ENCODE peak calls at places on chromosomes 2 and 18, in ten cellular contexts. O, C, N, Q, F, H, P, X, G and U are unnamed samples.

GRCh38 chr2:137249463-137249862 is 484.1 kb downstream of the THSD7B start:
- DNase-seq in X (no peak), F (no peak), P (no peak), O (no peak), Q (no peak), C (no peak), N (no peak), G (no peak), H (no peak), U (no peak)

GRCh38 chr18:75003089-75003488 is 205.8 kb downstream of the PTGR3 start:
- DNase-seq in Q (no peak), F (peak), P (no peak), G (no peak), C (no peak), O (no peak), X (no peak), N (no peak), H (no peak), U (no peak)

GRCh38 chr2:109318150-109318948 is 189.3 kb downstream of the SH3RF3 start:
- DNase-seq in Q (no peak), O (peak), X (peak), G (no peak), N (peak), F (peak), P (peak), H (peak), C (peak), U (peak)

GRCh38 chr2:25257931-25258771 is 83.6 kb downstream of the DNMT3A start:
- DNase-seq in G (no peak), X (no peak), Q (no peak), F (no peak), P (no peak), O (no peak), N (no peak), H (no peak), C (peak), U (no peak)

GRCh38 chr2:202941771-202942170 is 29.7 kb downstream of the CARF start:
- DNase-seq in F (peak), N (no peak), P (peak), H (no peak), X (no peak), C (no peak), O (no peak), G (no peak), Q (no peak), U (peak)

GRCh38 chr2:23617817-23618216 is 232.8 kb downstream of the KLHL29 start:
- DNase-seq in F (no peak), G (no peak), O (no peak), C (peak), Q (no peak), P (no peak), H (peak), X (peak), N (no peak), U (no peak)

GRCh38 chr2:35428548-35428947 is 927.0 kb upstream of the CRIM1 start:
- DNase-seq in F (peak), P (peak), O (no peak), C (no peak), H (peak), Q (peak), G (no peak), X (peak), N (peak), U (no peak)

GRCh38 chr2:80002761-80003160 is 301.8 kb downstream of the LRRTM1 start:
- DNase-seq in X (no peak), H (no peak), P (no peak), N (no peak), C (no peak), G (no peak), Q (no peak), O (no peak), F (no peak), U (no peak)

GRCh38 chr2:203740741-203741363 is 34.4 kb downstream of the CD28 start:
- DNase-seq in G (no peak), X (no peak), C (no peak), O (no peak), N (no peak), P (peak), H (no peak), F (peak), Q (peak), U (peak)

GRCh38 chr18:59623456-59624383 is 73.5 kb downstream of the CCBE1 start:
- DNase-seq in O (no peak), G (no peak), N (no peak), F (peak), H (no peak), X (no peak), C (no peak), P (peak), Q (no peak), U (no peak)

GRCh38 chr2:36835125-36835524 is 131.2 kb downstream of the STRN start:
- DNase-seq in X (no peak), F (no peak), P (no peak), H (no peak), Q (no peak), G (no peak), N (no peak), C (no peak), O (no peak), U (no peak)

GRCh38 chr2:169690958-169691357 is 3.2 kb downstream of the CFAP210 start:
- DNase-seq in G (no peak), C (no peak), O (no peak), H (no peak), P (no peak), X (no peak), Q (no peak), N (no peak), F (no peak), U (no peak)

GRCh38 chr2:1907283-1907682 is 163.0 kb upstream of the PXDN start:
- DNase-seq in O (no peak), G (no peak), F (no peak), P (no peak), Q (no peak), H (no peak), X (no peak), C (no peak), N (no peak), U (no peak)

GRCh38 chr2:21841341-21841740 is 717.6 kb downstream of the TDRD15 start:
- DNase-seq in X (no peak), P (no peak), G (no peak), O (no peak), N (no peak), H (no peak), F (no peak), C (no peak), Q (no peak), U (no peak)

GRCh38 chr2:64918220-64918886 is 70.8 kb upstream of the SLC1A4 start:
- DNase-seq in G (no peak), H (no peak), N (no peak), X (no peak), C (no peak), F (no peak), O (no peak), P (no peak), Q (no peak), U (no peak)

GRCh38 chr2:5696351-5696740 is 4.2 kb downstream of the SOX11 start:
- DNase-seq in Q (peak), X (no peak), G (no peak), F (no peak), P (peak), H (no peak), C (no peak), N (no peak), O (peak), U (no peak)

GRCh38 chr2:168851674-168852320 is 38.4 kb downstream of the SPC25 start:
- DNase-seq in C (no peak), G (peak), F (peak), Q (no peak), H (peak), N (no peak), O (no peak), X (no peak), P (peak), U (peak)

GRCh38 chr2:236167297-236168109 is 683 bp downstream of the GBX2 start:
- DNase-seq in C (peak), P (peak), H (peak), X (no peak), N (peak), O (no peak), G (no peak), Q (no peak), F (peak), U (no peak)

GRCh38 chr2:74301262-74301661 is 42.0 kb downstream of the SLC4A5 start:
- DNase-seq in H (no peak), O (no peak), F (no peak), Q (no peak), C (no peak), G (no peak), P (no peak), X (no peak), N (no peak), U (no peak)

GRCh38 chr2:197985029-197985428 is 180.6 kb downstream of the PLCL1 start:
- DNase-seq in C (no peak), P (no peak), N (no peak), Q (no peak), F (no peak), G (no peak), O (no peak), X (no peak), H (no peak), U (no peak)

GRCh38 chr2:6986251-6986893 is 69.2 kb downstream of the RNF144A start:
- DNase-seq in P (peak), F (peak), N (peak), O (no peak), Q (no peak), G (no peak), H (no peak), C (no peak), X (no peak), U (no peak)

GRCh38 chr2:134137182-134137595 is 116.7 kb upstream of the MGAT5 start:
- DNase-seq in P (peak), H (no peak), Q (no peak), O (peak), N (no peak), F (peak), X (no peak), G (peak), C (no peak), U (no peak)

GRCh38 chr2:85165291-85165690 is 32.1 kb downstream of the TCF7L1 start:
- DNase-seq in G (no peak), P (no peak), Q (no peak), N (no peak), H (no peak), F (no peak), X (no peak), C (no peak), O (no peak), U (no peak)

GRCh38 chr18:78939105-78939504 is 40.5 kb upstream of the SALL3 start:
- DNase-seq in Q (no peak), O (no peak), G (no peak), N (no peak), C (no peak), P (no peak), X (no peak), F (no peak), H (no peak), U (no peak)

GRCh38 chr18:75538727-75539126 is 111.2 kb upstream of the SMIM21 start:
- DNase-seq in Q (no peak), P (peak), G (no peak), H (no peak), O (no peak), C (no peak), N (no peak), F (peak), X (no peak), U (peak)

GRCh38 chr18:3827236-3827635 is 377.3 kb downstream of the TGIF1 start:
- DNase-seq in X (no peak), C (no peak), O (no peak), N (no peak), F (no peak), P (no peak), H (no peak), G (no peak), Q (no peak), U (no peak)

GRCh38 chr2:233208382-233209116 is 42.9 kb upstream of the ATG16L1 start:
- DNase-seq in Q (no peak), O (no peak), G (no peak), P (no peak), F (no peak), C (no peak), X (no peak), H (peak), N (no peak), U (no peak)

GRCh38 chr2:186695081-186695756 is 1.4 kb downstream of the FAM171B start:
- DNase-seq in C (no peak), F (peak), O (no peak), Q (no peak), G (no peak), X (no peak), H (no peak), P (peak), N (no peak), U (no peak)

DNA sequence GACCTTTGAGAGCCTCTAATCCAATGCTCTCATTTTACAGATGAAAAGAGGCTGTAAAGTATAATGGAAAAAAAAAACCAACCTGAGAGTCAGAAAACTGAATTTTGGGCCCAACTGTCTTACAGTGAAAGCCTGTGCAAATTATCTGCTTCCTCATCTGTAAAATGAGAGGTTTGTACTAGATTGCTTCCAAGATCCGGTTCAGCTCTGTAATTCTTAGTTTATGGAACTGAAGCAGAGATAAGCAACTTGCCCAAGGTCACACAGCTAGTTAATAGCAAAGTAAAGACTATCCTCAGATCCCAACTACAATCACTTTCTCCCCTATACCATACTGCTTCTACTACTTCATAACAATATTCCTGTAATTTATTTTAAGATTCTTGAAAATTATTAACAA is 6.3 kb downstream of the TLK1 start:
- DNase-seq in N (no peak), Q (peak), C (no peak), G (no peak), O (no peak), X (no peak), P (no peak), F (no peak), H (no peak), U (no peak)
- H3K4me3 ChIP-seq in N (no peak), Q (peak), C (no peak), G (no peak), O (no peak), X (no peak), P (no peak), F (no peak), H (no peak), U (no peak)

DNA sequence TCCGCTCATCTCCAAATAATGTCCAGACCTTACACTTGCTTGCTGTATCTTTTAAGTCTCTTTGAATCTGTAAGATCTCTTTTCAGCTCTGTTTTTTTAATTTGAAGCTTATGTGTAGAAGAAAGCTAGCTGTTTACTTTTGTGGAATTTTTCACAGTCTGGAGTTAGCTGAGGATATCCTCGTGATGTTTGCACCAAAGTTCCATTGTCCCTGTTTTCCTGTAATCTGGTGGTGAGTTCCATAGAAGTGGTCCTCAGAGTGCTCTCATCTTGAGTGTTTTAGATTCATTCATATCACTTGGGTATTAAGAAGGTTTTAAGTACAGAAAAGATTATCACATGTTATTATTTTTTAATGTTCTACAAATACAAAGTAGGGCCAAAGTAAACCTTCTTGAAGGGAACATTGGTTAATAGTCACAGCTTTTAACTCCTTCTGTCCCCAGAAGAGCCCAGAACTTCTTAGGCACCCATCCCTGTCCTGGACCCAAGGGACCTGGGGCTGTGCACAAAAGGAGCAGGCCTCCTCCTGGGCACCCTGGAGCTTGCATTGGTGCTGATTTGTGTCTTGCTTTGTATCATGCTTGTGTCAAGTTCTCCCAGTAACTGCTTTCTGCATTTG is 15.0 kb downstream of the MLPH start:
- DNase-seq in G (no peak), P (no peak), F (no peak), O (no peak), H (no peak), X (no peak), C (no peak), N (no peak), Q (no peak), U (no peak)
- H3K4me3 ChIP-seq in G (no peak), P (no peak), F (no peak), O (no peak), H (no peak), X (no peak), C (no peak), N (no peak), Q (no peak), U (no peak)

GRCh38 chr2:190185380-190185779 is 122.9 kb upstream of the MSTN start:
- DNase-seq in O (no peak), F (no peak), G (no peak), Q (no peak), N (no peak), H (no peak), C (no peak), P (no peak), X (peak), U (no peak)

GRCh38 chr2:190188289-190188688 is 125.8 kb upstream of the MSTN start:
- DNase-seq in X (no peak), P (no peak), H (no peak), C (no peak), O (no peak), F (no peak), Q (no peak), G (no peak), N (no peak), U (no peak)

GRCh38 chr2:190186238-190186637 is 123.7 kb upstream of the MSTN start:
- DNase-seq in X (no peak), N (no peak), H (no peak), G (no peak), Q (no peak), F (no peak), O (no peak), P (no peak), C (no peak), U (no peak)

GRCh38 chr2:190190507-190190906 is 128.0 kb upstream of the MSTN start:
- DNase-seq in O (no peak), X (no peak), C (no peak), F (no peak), Q (no peak), H (no peak), N (no peak), G (no peak), P (peak), U (no peak)
- H3K4me3 ChIP-seq in O (no peak), X (no peak), C (no peak), F (no peak), Q (no peak), H (no peak), N (no peak), G (no peak), P (no peak), U (no peak)

GRCh38 chr2:144774786-144775185 is 254.9 kb upstream of the ZEB2 start:
- DNase-seq in G (no peak), X (no peak), C (no peak), Q (no peak), H (no peak), P (no peak), O (no peak), N (no peak), F (no peak), U (no peak)

GRCh38 chr2:144780983-144781382 is 261.1 kb upstream of the ZEB2 start:
- DNase-seq in P (no peak), N (no peak), G (no peak), O (no peak), C (no peak), F (no peak), H (no peak), X (no peak), Q (no peak), U (no peak)

GRCh38 chr2:144771348-144771747 is 251.4 kb upstream of the ZEB2 start:
- DNase-seq in Q (no peak), P (no peak), N (no peak), F (no peak), H (no peak), X (no peak), C (no peak), G (no peak), O (no peak), U (no peak)

GRCh38 chr2:144776766-144777165 is 256.8 kb upstream of the ZEB2 start:
- DNase-seq in X (no peak), P (peak), H (no peak), N (no peak), O (no peak), Q (no peak), F (no peak), C (no peak), G (no peak), U (peak)
- H3K4me3 ChIP-seq in X (no peak), P (no peak), H (no peak), N (no peak), O (no peak), Q (no peak), F (no peak), C (no peak), G (no peak), U (no peak)